ENCODE peak calls at places on chromosomes 2 and 18, in four cellular contexts. Y, A, O and P are unnamed samples.

GRCh38 chr2:81195017-81195773 is 890.6 kb upstream of the LRRTM1 start:
- DNase-seq in Y (peak; percentile 24), A (no peak), O (no peak), P (peak; percentile 87)

GRCh38 chr2:108854484-108854883 is 67.9 kb downstream of the CCDC138 start:
- DNase-seq in Y (no peak), A (no peak), O (no peak), P (no peak)

GRCh38 chr2:160491922-160492371 is 1.7 kb downstream of the RBMS1 start:
- DNase-seq in Y (no peak), A (peak; percentile 34), O (no peak), P (no peak)

GRCh38 chr2:120805011-120805410 is 69.3 kb downstream of the GLI2 start:
- DNase-seq in Y (no peak), A (no peak), O (no peak), P (no peak)

GRCh38 chr2:12762337-12762736 is 45.6 kb downstream of the TRIB2 start:
- DNase-seq in Y (no peak), A (no peak), O (no peak), P (no peak)

GRCh38 chr2:31428001-31428418 is 13.5 kb upstream of the XDH start:
- DNase-seq in Y (no peak), A (no peak), O (no peak), P (no peak)

GRCh38 chr2:113278812-113279139 is at the start of gene PAX8:
- DNase-seq in Y (no peak), A (no peak), O (no peak), P (no peak)

GRCh38 chr2:37627715-37628114 is 43.7 kb downstream of the CDC42EP3 start:
- DNase-seq in Y (no peak), A (no peak), O (no peak), P (no peak)

GRCh38 chr18:47981320-47981719 is 50.9 kb upstream of the SMAD2 start:
- DNase-seq in Y (no peak), A (no peak), O (no peak), P (no peak)

GRCh38 chr2:239081622-239082021 is 233.7 kb downstream of the TWIST2 start:
- DNase-seq in Y (no peak), A (no peak), O (no peak), P (no peak)

GRCh38 chr18:21820035-21820810 is 79.6 kb downstream of the MIB1 start:
- DNase-seq in Y (no peak), A (no peak), O (no peak), P (no peak)

GRCh38 chr2:44680424-44680971 is 261.0 kb upstream of the SIX3 start:
- DNase-seq in Y (no peak), A (no peak), O (no peak), P (no peak)